ENCODE peak calls at places on chromosomes 13 and 19, in seven cellular contexts. One of them, this sample, is unnamed.

GRCh38 chr13:44578064-44578394 is 1.9 kb upstream of the TSC22D1 start:
- DNase-seq in AG09319: peak
- DNase-seq in fibroblast of mammary gland: peak
- DNase-seq in esophagus squamous epithelium: no peak
- DNase-seq in HFF-Myc: peak
- DNase-seq in Peyer's patch: peak
- DNase-seq in psoas muscle: no peak
- DNase-seq in this sample: no peak

GRCh38 chr19:42295831-42296525 is 6.0 kb upstream of the PRR19 start:
- DNase-seq in AG09319: no peak
- DNase-seq in fibroblast of mammary gland: peak
- DNase-seq in esophagus squamous epithelium: no peak
- DNase-seq in HFF-Myc: no peak
- DNase-seq in Peyer's patch: peak
- DNase-seq in psoas muscle: peak
- DNase-seq in this sample: peak

GRCh38 chr13:23623394-23623793 is 53.2 kb downstream of the TNFRSF19 start:
- DNase-seq in AG09319: no peak
- DNase-seq in fibroblast of mammary gland: no peak
- DNase-seq in esophagus squamous epithelium: no peak
- DNase-seq in HFF-Myc: no peak
- DNase-seq in Peyer's patch: no peak
- DNase-seq in psoas muscle: no peak
- DNase-seq in this sample: no peak

GRCh38 chr13:99199541-99200432 is 867 bp upstream of the UBAC2 start:
- DNase-seq in AG09319: no peak
- DNase-seq in fibroblast of mammary gland: peak
- DNase-seq in esophagus squamous epithelium: no peak
- DNase-seq in HFF-Myc: no peak
- DNase-seq in Peyer's patch: no peak
- DNase-seq in psoas muscle: no peak
- DNase-seq in this sample: no peak

GRCh38 chr19:13060233-13060963 is 42.3 kb downstream of the LYL1 start:
- DNase-seq in AG09319: no peak
- DNase-seq in fibroblast of mammary gland: peak
- DNase-seq in esophagus squamous epithelium: no peak
- DNase-seq in HFF-Myc: no peak
- DNase-seq in Peyer's patch: no peak
- DNase-seq in psoas muscle: no peak
- DNase-seq in this sample: no peak

GRCh38 chr13:32334676-32335075 is 19.4 kb downstream of the BRCA2 start:
- DNase-seq in AG09319: no peak
- DNase-seq in fibroblast of mammary gland: peak
- DNase-seq in esophagus squamous epithelium: no peak
- DNase-seq in HFF-Myc: no peak
- DNase-seq in Peyer's patch: no peak
- DNase-seq in psoas muscle: no peak
- DNase-seq in this sample: no peak

GRCh38 chr19:47531640-47532387 is 17.0 kb upstream of the NAPA start:
- DNase-seq in AG09319: no peak
- DNase-seq in fibroblast of mammary gland: no peak
- DNase-seq in esophagus squamous epithelium: no peak
- DNase-seq in HFF-Myc: no peak
- DNase-seq in Peyer's patch: no peak
- DNase-seq in psoas muscle: no peak
- DNase-seq in this sample: no peak

GRCh38 chr13:113371061-113371460 is 7.1 kb upstream of the GRTP1 start:
- DNase-seq in AG09319: no peak
- DNase-seq in fibroblast of mammary gland: no peak
- DNase-seq in esophagus squamous epithelium: no peak
- DNase-seq in HFF-Myc: no peak
- DNase-seq in Peyer's patch: no peak
- DNase-seq in psoas muscle: no peak
- DNase-seq in this sample: no peak

GRCh38 chr19:5621945-5622464 is 571 bp downstream of the SAFB2 start:
- DNase-seq in AG09319: no peak
- DNase-seq in fibroblast of mammary gland: no peak
- DNase-seq in esophagus squamous epithelium: no peak
- DNase-seq in HFF-Myc: no peak
- DNase-seq in Peyer's patch: no peak
- DNase-seq in psoas muscle: peak
- DNase-seq in this sample: peak

GRCh38 chr13:73870970-73871935 is 263.0 kb downstream of the KLF12 start:
- DNase-seq in AG09319: peak
- DNase-seq in fibroblast of mammary gland: peak
- DNase-seq in esophagus squamous epithelium: no peak
- DNase-seq in HFF-Myc: no peak
- DNase-seq in Peyer's patch: no peak
- DNase-seq in psoas muscle: no peak
- DNase-seq in this sample: no peak

GRCh38 chr13:69793803-69794453 is 313.7 kb upstream of the ATXN8OS start:
- DNase-seq in AG09319: no peak
- DNase-seq in fibroblast of mammary gland: no peak
- DNase-seq in esophagus squamous epithelium: no peak
- DNase-seq in HFF-Myc: no peak
- DNase-seq in Peyer's patch: no peak
- DNase-seq in psoas muscle: no peak
- DNase-seq in this sample: no peak

GRCh38 chr13:92303428-92303827 is 905.0 kb downstream of the GPC5 start:
- DNase-seq in AG09319: no peak
- DNase-seq in fibroblast of mammary gland: peak
- DNase-seq in esophagus squamous epithelium: no peak
- DNase-seq in HFF-Myc: no peak
- DNase-seq in Peyer's patch: no peak
- DNase-seq in psoas muscle: no peak
- DNase-seq in this sample: no peak

GRCh38 chr13:23579072-23579885 is 9.1 kb downstream of the TNFRSF19 start:
- DNase-seq in AG09319: peak
- DNase-seq in fibroblast of mammary gland: peak
- DNase-seq in esophagus squamous epithelium: peak
- DNase-seq in HFF-Myc: peak
- DNase-seq in Peyer's patch: peak
- DNase-seq in psoas muscle: peak
- DNase-seq in this sample: peak

GRCh38 chr13:94154362-94154761 is 325.1 kb downstream of the DCT start:
- DNase-seq in AG09319: peak
- DNase-seq in fibroblast of mammary gland: peak
- DNase-seq in esophagus squamous epithelium: no peak
- DNase-seq in HFF-Myc: no peak
- DNase-seq in Peyer's patch: no peak
- DNase-seq in psoas muscle: peak
- DNase-seq in this sample: no peak

DNA sequence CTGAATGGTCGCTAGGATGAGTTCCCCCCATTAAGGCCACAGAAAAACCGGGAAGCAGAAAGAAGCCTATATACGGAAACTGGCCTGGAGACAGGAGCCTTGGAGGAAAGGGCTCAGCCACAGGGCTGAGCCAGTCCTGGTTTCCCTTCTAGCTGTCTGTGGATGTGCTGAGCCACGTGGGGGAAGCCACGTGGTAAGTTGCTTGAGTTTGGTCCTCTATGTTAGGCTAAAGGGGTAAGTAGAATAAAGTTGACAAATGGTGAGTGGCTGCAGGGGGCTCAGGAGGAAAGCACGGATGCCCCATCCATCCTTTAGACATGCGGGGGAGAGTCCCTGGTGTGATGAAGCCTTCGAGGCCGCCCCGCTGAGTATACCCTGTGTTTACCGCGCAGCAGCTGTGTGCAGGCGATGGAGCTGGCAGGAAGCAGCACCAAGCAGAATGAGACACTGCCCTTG is 52.5 kb upstream of the LATS2 start:
- DNase-seq in AG09319: no peak
- DNase-seq in fibroblast of mammary gland: no peak
- DNase-seq in esophagus squamous epithelium: no peak
- DNase-seq in HFF-Myc: no peak
- DNase-seq in Peyer's patch: no peak
- DNase-seq in psoas muscle: no peak
- DNase-seq in this sample: no peak
- TF ChIP-seq CTCF in AG09319: no peak
- TF ChIP-seq CTCF in fibroblast of mammary gland: no peak
- TF ChIP-seq CTCF in esophagus squamous epithelium: no peak
- TF ChIP-seq CTCF in HFF-Myc: no peak
- TF ChIP-seq CTCF in Peyer's patch: no peak
- TF ChIP-seq CTCF in psoas muscle: no peak
- TF ChIP-seq CTCF in this sample: no peak

DNA sequence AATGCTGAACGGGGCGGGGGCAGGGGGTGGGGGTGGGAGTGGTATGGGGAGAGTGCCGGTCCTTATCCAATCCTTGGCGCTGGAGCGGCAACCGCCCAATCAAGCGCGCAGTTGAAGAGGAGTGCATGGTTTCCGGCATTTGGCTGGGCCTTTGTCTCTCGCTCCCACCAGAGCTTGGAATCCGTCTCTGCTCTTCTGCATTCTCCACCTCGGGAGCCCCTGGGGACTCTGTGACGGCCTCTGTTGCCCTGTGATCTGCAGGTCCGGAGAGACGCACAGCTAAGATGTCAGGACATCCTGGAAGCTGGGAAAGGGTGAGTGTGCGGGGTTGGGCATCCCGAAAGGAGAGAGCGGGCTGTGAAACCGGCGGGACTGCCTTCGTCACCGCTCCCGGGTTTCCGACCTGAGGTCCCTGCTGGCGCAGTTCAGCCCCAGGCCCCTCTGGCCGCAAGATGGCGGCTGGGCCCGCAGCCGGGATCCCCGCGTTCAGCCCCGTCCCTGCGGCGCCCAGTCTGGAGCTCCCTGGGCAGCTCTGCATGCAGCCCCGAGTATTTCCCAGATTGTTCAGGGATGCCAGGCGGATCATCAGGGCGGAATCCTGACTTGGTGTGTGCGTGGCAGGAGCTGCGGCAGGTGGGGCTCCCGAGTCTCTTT is 53.6 kb upstream of the ZNF254 start:
- DNase-seq in AG09319: peak
- DNase-seq in fibroblast of mammary gland: peak
- DNase-seq in esophagus squamous epithelium: peak
- DNase-seq in HFF-Myc: peak
- DNase-seq in Peyer's patch: peak
- DNase-seq in psoas muscle: peak
- DNase-seq in this sample: peak
- TF ChIP-seq CTCF in AG09319: no peak
- TF ChIP-seq CTCF in fibroblast of mammary gland: no peak
- TF ChIP-seq CTCF in esophagus squamous epithelium: no peak
- TF ChIP-seq CTCF in HFF-Myc: no peak
- TF ChIP-seq CTCF in Peyer's patch: no peak
- TF ChIP-seq CTCF in psoas muscle: no peak
- TF ChIP-seq CTCF in this sample: no peak

DNA sequence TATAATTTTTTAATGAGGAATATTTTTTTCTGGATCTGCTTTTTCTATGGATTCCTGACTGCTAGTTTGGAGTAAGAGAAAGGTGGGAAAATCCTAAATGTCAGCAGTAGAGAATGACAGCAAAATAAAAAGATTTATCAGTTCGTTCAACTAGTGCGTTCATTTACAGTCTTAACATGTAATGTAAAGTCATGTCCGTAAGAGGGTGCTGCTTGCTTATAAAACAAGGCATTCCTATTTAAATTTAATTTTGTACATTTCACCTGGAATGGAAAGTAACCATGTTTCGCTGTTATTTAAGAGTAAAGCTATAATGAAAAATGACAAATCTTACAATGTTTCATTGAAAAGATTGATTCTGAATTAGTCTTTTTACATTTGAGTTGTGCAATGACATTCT is 76.6 kb downstream of the ZMYM2 start:
- DNase-seq in AG09319: no peak
- DNase-seq in fibroblast of mammary gland: peak
- DNase-seq in esophagus squamous epithelium: no peak
- DNase-seq in HFF-Myc: no peak
- DNase-seq in Peyer's patch: no peak
- DNase-seq in psoas muscle: no peak
- DNase-seq in this sample: no peak
- TF ChIP-seq CTCF in AG09319: no peak
- TF ChIP-seq CTCF in fibroblast of mammary gland: no peak
- TF ChIP-seq CTCF in esophagus squamous epithelium: no peak
- TF ChIP-seq CTCF in HFF-Myc: no peak
- TF ChIP-seq CTCF in Peyer's patch: no peak
- TF ChIP-seq CTCF in psoas muscle: no peak
- TF ChIP-seq CTCF in this sample: no peak

GRCh38 chr13:88926890-88927502 is 1255.8 kb downstream of the SLITRK5 start:
- DNase-seq in AG09319: no peak
- DNase-seq in fibroblast of mammary gland: no peak
- DNase-seq in esophagus squamous epithelium: no peak
- DNase-seq in HFF-Myc: no peak
- DNase-seq in Peyer's patch: no peak
- DNase-seq in psoas muscle: no peak
- DNase-seq in this sample: no peak

GRCh38 chr13:88919970-88920628 is 1248.9 kb downstream of the SLITRK5 start:
- DNase-seq in AG09319: no peak
- DNase-seq in fibroblast of mammary gland: no peak
- DNase-seq in esophagus squamous epithelium: no peak
- DNase-seq in HFF-Myc: no peak
- DNase-seq in Peyer's patch: no peak
- DNase-seq in psoas muscle: no peak
- DNase-seq in this sample: no peak

GRCh38 chr13:88925954-88926353 is 1254.8 kb downstream of the SLITRK5 start:
- DNase-seq in AG09319: no peak
- DNase-seq in fibroblast of mammary gland: no peak
- DNase-seq in esophagus squamous epithelium: no peak
- DNase-seq in HFF-Myc: no peak
- DNase-seq in Peyer's patch: no peak
- DNase-seq in psoas muscle: no peak
- DNase-seq in this sample: no peak
- TF ChIP-seq CTCF in AG09319: no peak
- TF ChIP-seq CTCF in fibroblast of mammary gland: no peak
- TF ChIP-seq CTCF in esophagus squamous epithelium: no peak
- TF ChIP-seq CTCF in HFF-Myc: no peak
- TF ChIP-seq CTCF in Peyer's patch: no peak
- TF ChIP-seq CTCF in psoas muscle: no peak
- TF ChIP-seq CTCF in this sample: no peak

This sample was measured in OCI-LY7.